ENCODE peak calls at places on chromosomes 7 and 10, in six cellular contexts. I, N, Q, W, L and Z are unnamed samples.
A peak's percentile ranks its signal among the peaks of the same experiment; 100 is the strongest.

GRCh38 chr7:33610918-33611317 is 294.4 kb upstream of the BMPER start:
- DNase-seq in W (no peak), N (no peak), Q (no peak), I (peak; percentile 19), L (no peak), Z (no peak)

GRCh38 chr7:25262586-25262985 is 34.3 kb upstream of the NPVF start:
- DNase-seq in L (no peak), W (no peak), I (peak; percentile 20), Q (no peak), N (no peak), Z (no peak)

GRCh38 chr7:73705551-73705920 is 13.9 kb downstream of the STX1A start:
- DNase-seq in Q (no peak), N (no peak), W (no peak), L (no peak), I (no peak), Z (no peak)

GRCh38 chr7:47600199-47601118 is 18.5 kb upstream of the TNS3 start:
- DNase-seq in W (no peak), L (peak; percentile 86), N (no peak), Q (peak; percentile 86), I (no peak), Z (no peak)

GRCh38 chr10:101567165-101568006 is 20.7 kb downstream of the POLL start:
- DNase-seq in L (no peak), N (no peak), I (no peak), W (no peak), Q (no peak), Z (no peak)

GRCh38 chr10:91642831-91643692 is 10.2 kb upstream of the PPP1R3C start:
- DNase-seq in N (no peak), W (no peak), I (no peak), L (no peak), Q (peak; percentile 70), Z (no peak)

GRCh38 chr10:100520811-100521210 is 1.1 kb upstream of the SEC31B start:
- DNase-seq in I (no peak), Q (peak; percentile 77), W (no peak), L (peak; percentile 26), N (no peak), Z (no peak)

GRCh38 chr7:71868797-71869196 is 543.3 kb downstream of the CALN1 start:
- DNase-seq in N (no peak), W (no peak), L (no peak), Q (no peak), I (peak; percentile 59), Z (no peak)

GRCh38 chr10:130363899-130364298 is 227.7 kb downstream of the GLRX3 start:
- DNase-seq in N (no peak), L (no peak), Q (no peak), W (no peak), I (no peak), Z (no peak)

GRCh38 chr10:128481152-128481551 is 354.9 kb upstream of the MKI67 start:
- DNase-seq in I (no peak), Q (no peak), W (no peak), L (no peak), N (no peak), Z (no peak)

GRCh38 chr7:128890306-128891109 is 20.0 kb downstream of the KCP start:
- DNase-seq in W (no peak), I (no peak), L (no peak), Q (no peak), N (peak; percentile 60), Z (peak; percentile 64)

GRCh38 chr7:105661625-105662024 is 80.3 kb upstream of the EFCAB10 start:
- DNase-seq in L (no peak), W (no peak), Q (no peak), N (no peak), I (no peak), Z (no peak)

GRCh38 chr7:31059551-31059950 is 7.4 kb downstream of the ADCYAP1R1 start:
- DNase-seq in W (no peak), Q (no peak), L (no peak), I (peak; percentile 83), N (peak; percentile 80), Z (peak; percentile 80)

GRCh38 chr10:128050117-128050516 is 76.1 kb downstream of the MKI67 start:
- DNase-seq in W (no peak), Q (no peak), L (no peak), I (no peak), N (no peak), Z (no peak)

GRCh38 chr10:18230794-18231193 is 90.6 kb downstream of the CACNB2 start:
- DNase-seq in W (no peak), I (no peak), N (no peak), Q (peak; percentile 72), L (no peak), Z (no peak)

GRCh38 chr7:47574473-47575328 is 7.2 kb downstream of the TNS3 start:
- DNase-seq in N (no peak), W (no peak), Q (peak; percentile 84), L (no peak), I (no peak), Z (no peak)

GRCh38 chr7:140478361-140479061 is 794 bp downstream of the MKRN1 start:
- DNase-seq in N (peak; percentile 44), I (peak; percentile 72), L (peak; percentile 51), W (peak; percentile 53), Q (peak; percentile 27), Z (no peak)

GRCh38 chr7:69504733-69505132 is 93.5 kb upstream of the AUTS2 start:
- DNase-seq in W (no peak), Q (no peak), L (no peak), N (no peak), I (no peak), Z (no peak)

GRCh38 chr7:153476166-153476565 is 576.0 kb upstream of the DPP6 start:
- DNase-seq in W (no peak), Q (no peak), N (no peak), L (no peak), I (no peak), Z (no peak)

GRCh38 chr7:153470004-153470671 is 582.1 kb upstream of the DPP6 start:
- DNase-seq in Q (no peak), N (no peak), I (no peak), W (no peak), L (no peak), Z (no peak)

GRCh38 chr7:153473189-153473588 is 579.0 kb upstream of the DPP6 start:
- DNase-seq in W (no peak), Q (no peak), N (no peak), L (no peak), I (no peak), Z (no peak)

GRCh38 chr7:153472516-153472915 is 579.7 kb upstream of the DPP6 start:
- DNase-seq in L (no peak), W (no peak), Q (no peak), I (no peak), N (no peak), Z (no peak)

GRCh38 chr7:153475240-153475639 is 577.0 kb upstream of the DPP6 start:
- DNase-seq in Q (no peak), N (no peak), I (no peak), W (no peak), L (no peak), Z (no peak)
- H2BK15ac ChIP-seq in Q (no peak overlapping the region), N (no peak overlapping the region), I (no peak overlapping the region), W (no peak overlapping the region), L (no peak overlapping the region), Z (no peak overlapping the region)

DNA sequence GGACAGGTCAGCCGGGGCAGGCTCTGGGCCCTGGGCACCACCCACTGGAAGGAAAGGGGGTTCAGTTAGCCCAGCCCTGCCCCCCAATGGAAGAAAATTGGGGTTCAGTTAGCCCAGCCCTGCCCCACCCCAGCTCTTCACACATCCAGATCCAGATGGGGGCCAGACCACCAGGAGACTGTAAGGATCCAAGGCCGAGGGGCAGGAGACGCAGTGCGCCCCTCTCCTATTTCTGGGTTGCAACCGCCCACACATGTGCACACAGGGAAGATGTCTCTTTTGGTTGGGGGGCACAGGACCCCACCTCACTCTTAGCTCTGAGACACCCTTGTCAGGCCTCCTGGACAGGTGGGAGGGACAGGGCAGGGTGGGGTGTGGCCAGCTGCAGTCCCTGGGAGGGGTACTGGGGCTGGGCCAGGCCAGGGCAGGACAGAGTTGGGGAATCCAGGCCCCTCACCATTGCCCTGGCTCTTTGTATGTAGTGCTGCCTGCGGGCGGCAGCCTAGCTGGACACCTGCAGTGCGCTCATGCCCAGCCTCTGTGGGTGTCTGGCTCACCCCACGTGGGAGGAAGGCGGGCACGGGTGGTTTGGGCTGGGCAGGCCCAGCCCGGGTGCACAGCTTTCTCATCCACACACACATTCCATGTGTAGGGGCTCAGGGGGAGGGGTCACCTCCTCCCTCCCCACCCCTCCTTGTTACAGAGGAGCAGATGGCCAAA is 141.2 kb downstream of the LHPP start:
- DNase-seq in Q (no peak), W (no peak), N (no peak), L (no peak), I (no peak), Z (no peak)
- H2BK15ac ChIP-seq in Q (no peak overlapping the region), W (no peak overlapping the region), N (no peak overlapping the region), L (no peak overlapping the region), I (no peak overlapping the region), Z (no peak overlapping the region)

DNA sequence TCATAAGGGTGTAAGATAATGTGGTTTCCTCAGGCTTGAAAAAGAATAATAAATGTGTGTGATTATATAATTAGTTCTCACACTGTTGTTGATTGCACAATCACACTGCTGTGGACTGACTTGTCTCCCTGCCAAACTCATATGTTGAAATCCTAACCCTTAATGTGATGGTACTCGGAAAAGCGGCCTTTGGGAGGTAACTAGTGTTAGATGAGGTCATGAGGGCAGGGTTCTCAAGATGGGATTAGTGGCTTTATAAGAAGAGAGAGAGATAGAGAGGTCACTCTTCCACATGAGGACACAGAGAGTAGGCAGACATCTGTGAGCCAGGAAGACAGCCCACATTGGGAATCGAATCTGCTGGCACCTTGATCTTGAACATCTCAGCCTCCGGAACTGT is 128.4 kb upstream of the COL1A2 start:
- DNase-seq in I (no peak), Q (no peak), W (no peak), L (peak; percentile 37), N (no peak), Z (no peak)
- H2BK15ac ChIP-seq in I (no peak overlapping the region), Q (no peak overlapping the region), W (no peak overlapping the region), L (no peak overlapping the region), N (no peak overlapping the region), Z (no peak overlapping the region)

GRCh38 chr10:68079434-68079833 is 4.4 kb upstream of the HERC4 start:
- DNase-seq in I (no peak), Q (no peak), W (no peak), L (no peak), N (no peak), Z (no peak)

GRCh38 chr10:68081916-68082315 is 6.8 kb upstream of the HERC4 start:
- DNase-seq in L (no peak), N (no peak), W (no peak), Q (no peak), I (no peak), Z (peak; percentile 49)

GRCh38 chr10:68082815-68083395 is 7.8 kb upstream of the HERC4 start:
- DNase-seq in Q (peak; percentile 67), L (peak; percentile 42), I (no peak), W (no peak), N (no peak), Z (no peak)

GRCh38 chr10:68083953-68084352 is 8.9 kb upstream of the HERC4 start:
- DNase-seq in L (no peak), Q (no peak), I (no peak), N (no peak), W (no peak), Z (no peak)

DNA sequence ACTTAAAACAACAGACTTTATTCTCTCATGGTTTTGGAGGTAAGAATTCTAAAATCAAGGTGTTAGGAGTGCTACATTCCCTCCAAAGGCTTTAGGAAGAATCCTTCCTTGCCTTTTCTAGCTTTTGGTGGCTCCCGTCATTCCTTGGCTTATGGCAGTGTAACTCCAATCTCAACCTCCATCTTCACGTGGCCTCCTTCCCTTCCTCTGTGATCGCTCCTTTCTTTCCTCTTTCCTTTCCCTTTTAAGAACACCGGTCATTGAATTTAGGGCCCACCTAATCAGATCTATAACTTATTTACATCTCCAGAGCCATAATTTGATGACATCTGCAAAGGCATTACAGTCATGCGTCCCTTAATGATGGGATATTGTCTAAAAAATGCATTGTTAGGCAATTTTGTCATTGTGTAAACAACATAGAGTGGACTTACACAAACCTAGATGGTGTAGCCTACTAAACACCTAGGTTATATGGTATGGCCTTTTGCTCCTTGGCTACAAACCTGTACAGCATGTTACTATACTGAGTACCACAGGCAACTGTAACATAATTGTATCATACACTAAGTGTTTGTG is 5.9 kb upstream of the HERC4 start:
- DNase-seq in L (no peak), Q (no peak), I (no peak), W (no peak), N (no peak), Z (no peak)
- H2BK15ac ChIP-seq in L (no peak overlapping the region), Q (no peak overlapping the region), I (no peak overlapping the region), W (no peak overlapping the region), N (no peak overlapping the region), Z (no peak overlapping the region)